ENCODE peak calls at places on chromosomes 4 and X, in six cellular contexts. D is NCI-H460; Y is tibial artery; U is activated T-cell treated with anti-CD3 and anti-CD28 coated beads, Interleukin-2, amount 50 U/mL, for 24 hours; I is cardiac fibroblast; X is small intestine. J is an unnamed sample.

GRCh38 chrX:102712216-102712966 is at the start of gene GPRASP2:
- DNase-seq in D (no peak), X (peak; percentile 10), Y (peak; percentile 54), I (peak; percentile 13), U (peak; percentile 40), J (no peak)

GRCh38 chr4:56976283-56976877 is 1.0 kb downstream of the NOA1 start:
- DNase-seq in U (no peak), X (peak; percentile 28), I (no peak), D (no peak), Y (no peak), J (no peak)

GRCh38 chrX:65874765-65875164 is 165.1 kb downstream of the VSIG4 start:
- DNase-seq in I (peak; percentile 13), Y (no peak), U (no peak), D (no peak), X (no peak), J (no peak)

GRCh38 chr4:89216866-89217265 is 90.7 kb downstream of the GPRIN3 start:
- DNase-seq in U (no peak), I (no peak), X (no peak), Y (no peak), D (no peak), J (no peak)

GRCh38 chr4:74546020-74546419 is 101.1 kb downstream of the AREG start:
- DNase-seq in U (no peak), X (no peak), Y (no peak), D (no peak), I (peak; percentile 96), J (no peak)

GRCh38 chrX:13721371-13721770 is 13.0 kb downstream of the TRAPPC2 start:
- DNase-seq in X (no peak), Y (no peak), I (no peak), D (no peak), U (no peak), J (no peak)

GRCh38 chrX:41148553-41148952 is 63.3 kb downstream of the USP9X start:
- DNase-seq in I (peak; percentile 64), U (no peak), Y (no peak), X (no peak), D (peak; percentile 34), J (peak; percentile 23)

GRCh38 chr4:2932951-2933565 is 30.1 kb downstream of the NOP14 start:
- DNase-seq in X (peak; percentile 41), I (no peak), D (no peak), U (peak; percentile 58), Y (no peak), J (no peak)

GRCh38 chr4:143354990-143355389 is 18.3 kb downstream of the GAB1 start:
- DNase-seq in X (no peak), Y (no peak), U (no peak), D (no peak), I (no peak), J (no peak)

GRCh38 chr4:52823478-52824092 is 38.5 kb upstream of the RASL11B start:
- DNase-seq in D (no peak), I (peak; percentile 56), Y (no peak), X (no peak), U (no peak), J (no peak)

GRCh38 chr4:75484195-75484594 is 30.0 kb downstream of the RCHY1 start:
- DNase-seq in X (no peak), D (no peak), U (no peak), I (no peak), Y (no peak), J (no peak)

GRCh38 chr4:168509786-168510185 is 12.9 kb downstream of the PALLD start:
- DNase-seq in D (no peak), I (peak; percentile 89), U (no peak), Y (no peak), X (no peak), J (peak; percentile 69)

GRCh38 chrX:120015145-120016067 is 62.1 kb downstream of the RHOXF2B start:
- DNase-seq in D (no peak), I (no peak), X (no peak), U (peak; percentile 34), Y (no peak), J (no peak)

GRCh38 chrX:136629084-136629750 is 18.7 kb upstream of the CD40LG start:
- DNase-seq in Y (no peak), I (no peak), D (no peak), X (no peak), U (no peak), J (no peak)

GRCh38 chr4:141802324-141802723 is 165.9 kb downstream of the IL15 start:
- DNase-seq in X (no peak), D (no peak), I (peak; percentile 55), Y (no peak), U (no peak), J (peak; percentile 23)

GRCh38 chrX:80807606-80808159 is 2.0 kb downstream of the BRWD3 start:
- DNase-seq in D (no peak), U (no peak), Y (no peak), I (peak; percentile 3), X (no peak), J (no peak)

GRCh38 chrX:143002206-143002605 is 23.5 kb upstream of the SPANXN4 start:
- DNase-seq in D (no peak), Y (no peak), U (no peak), I (no peak), X (no peak), J (no peak)

GRCh38 chrX:14753436-14753835 is 119.4 kb downstream of the FANCB start:
- DNase-seq in U (no peak), I (no peak), Y (no peak), X (no peak), D (no peak), J (no peak)

GRCh38 chr4:150047546-150047945 is 30.7 kb upstream of the DCLK2 start:
- DNase-seq in X (no peak), I (no peak), U (no peak), Y (no peak), D (no peak), J (no peak)

GRCh38 chrX:155216940-155217450 is 735 bp downstream of the VBP1 start:
- DNase-seq in I (no peak), Y (no peak), D (no peak), U (no peak), X (peak; percentile 0), J (no peak)

GRCh38 chrX:138345801-138346200 is 365.7 kb downstream of the FGF13 start:
- DNase-seq in I (no peak), X (no peak), D (no peak), U (no peak), Y (no peak), J (no peak)

GRCh38 chr4:88134536-88135361 is 23.7 kb downstream of the ABCG2 start:
- DNase-seq in Y (no peak), I (no peak), D (no peak), U (no peak), X (peak; percentile 90), J (no peak)

GRCh38 chr4:38162240-38162784 is 202.1 kb downstream of the PTTG2 start:
- DNase-seq in X (no peak), Y (no peak), I (peak; percentile 96), U (no peak), D (no peak), J (peak; percentile 77)

GRCh38 chr4:8050555-8051206 is 107.9 kb downstream of the ABLIM2 start:
- DNase-seq in D (no peak), I (peak; percentile 39), Y (peak; percentile 43), X (peak; percentile 13), U (no peak), J (no peak)

GRCh38 chr4:82901129-82901718 is 689 bp downstream of the THAP9 start:
- DNase-seq in X (no peak), Y (no peak), U (no peak), D (no peak), I (no peak), J (no peak)

GRCh38 chrX:40867352-40867751 is 132.0 kb upstream of the MED14 start:
- DNase-seq in I (peak; percentile 54), D (no peak), U (no peak), Y (no peak), X (peak; percentile 11), J (no peak)

GRCh38 chrX:14832591-14832990 is 40.3 kb downstream of the FANCB start:
- DNase-seq in U (no peak), X (no peak), Y (no peak), D (no peak), I (peak; percentile 5), J (no peak)

GRCh38 chr4:108191269-108191914 is 22.7 kb upstream of the LEF1 start:
- DNase-seq in D (no peak), I (no peak), Y (no peak), U (no peak), X (no peak), J (no peak)

GRCh38 chrX:111728096-111728495 is 47.1 kb downstream of the ALG13 start:
- DNase-seq in I (no peak), D (no peak), U (no peak), X (no peak), Y (no peak), J (no peak)

GRCh38 chr4:76550966-76551780 is 116.1 kb downstream of the SHROOM3 start:
- DNase-seq in D (no peak), I (no peak), Y (no peak), U (no peak), X (no peak), J (no peak)

GRCh38 chrX:26649534-26649933 is 433.6 kb downstream of the MAGEB5 start:
- DNase-seq in I (peak; percentile 36), Y (no peak), D (peak; percentile 16), U (no peak), X (no peak), J (no peak)

J was measured in AG04450.